ENCODE peak calls at places on chromosomes 4 and X, in nine cellular contexts. One of them, this sample, is unnamed.

GRCh38 chr4:76074468-76074867 is at the start of gene ART3:
- DNase-seq in GF-D8: no peak
- DNase-seq in ELF-1: no peak
- DNase-seq in GM13977: no peak
- DNase-seq in effector memory CD8-positive, alpha-beta T cell: no peak
- DNase-seq in mammary epithelial cell: no peak
- DNase-seq in fibroblast of lung: no peak
- DNase-seq in cardiac fibroblast: no peak
- DNase-seq in T1000: no peak
- DNase-seq in this sample: no peak

GRCh38 chrX:9317174-9317573 is 147.7 kb upstream of the TBL1X start:
- DNase-seq in GF-D8: no peak
- DNase-seq in ELF-1: no peak
- DNase-seq in GM13977: no peak
- DNase-seq in effector memory CD8-positive, alpha-beta T cell: no peak
- DNase-seq in mammary epithelial cell: no peak
- DNase-seq in fibroblast of lung: no peak
- DNase-seq in cardiac fibroblast: no peak
- DNase-seq in T1000: no peak
- DNase-seq in this sample: no peak

GRCh38 chrX:19577181-19577810 is 62.0 kb upstream of the MAP3K15 start:
- DNase-seq in GF-D8: no peak
- DNase-seq in ELF-1: no peak
- DNase-seq in GM13977: no peak
- DNase-seq in effector memory CD8-positive, alpha-beta T cell: no peak
- DNase-seq in mammary epithelial cell: no peak
- DNase-seq in fibroblast of lung: no peak
- DNase-seq in cardiac fibroblast: no peak
- DNase-seq in T1000: no peak
- DNase-seq in this sample: no peak

GRCh38 chr4:80931645-80932215 is 98.8 kb upstream of the BMP3 start:
- DNase-seq in GF-D8: no peak
- DNase-seq in ELF-1: no peak
- DNase-seq in GM13977: no peak
- DNase-seq in effector memory CD8-positive, alpha-beta T cell: no peak
- DNase-seq in mammary epithelial cell: no peak
- DNase-seq in fibroblast of lung: no peak
- DNase-seq in cardiac fibroblast: peak
- DNase-seq in T1000: no peak
- DNase-seq in this sample: no peak

GRCh38 chrX:24080670-24081069 is 25.9 kb downstream of the EIF2S3 start:
- DNase-seq in GF-D8: no peak
- DNase-seq in ELF-1: no peak
- DNase-seq in GM13977: peak
- DNase-seq in effector memory CD8-positive, alpha-beta T cell: no peak
- DNase-seq in mammary epithelial cell: no peak
- DNase-seq in fibroblast of lung: no peak
- DNase-seq in cardiac fibroblast: no peak
- DNase-seq in T1000: no peak
- DNase-seq in this sample: no peak

GRCh38 chr4:38917481-38918025 is 49.9 kb downstream of the FAM114A1 start:
- DNase-seq in GF-D8: no peak
- DNase-seq in ELF-1: no peak
- DNase-seq in GM13977: no peak
- DNase-seq in effector memory CD8-positive, alpha-beta T cell: no peak
- DNase-seq in mammary epithelial cell: no peak
- DNase-seq in fibroblast of lung: no peak
- DNase-seq in cardiac fibroblast: no peak
- DNase-seq in T1000: peak
- DNase-seq in this sample: no peak

GRCh38 chr4:8409271-8410065 is 31.1 kb downstream of the ACOX3 start:
- DNase-seq in GF-D8: no peak
- DNase-seq in ELF-1: no peak
- DNase-seq in GM13977: no peak
- DNase-seq in effector memory CD8-positive, alpha-beta T cell: peak
- DNase-seq in mammary epithelial cell: peak
- DNase-seq in fibroblast of lung: peak
- DNase-seq in cardiac fibroblast: peak
- DNase-seq in T1000: no peak
- DNase-seq in this sample: peak

GRCh38 chr4:52105276-52105675 is 54.2 kb downstream of the SPATA18 start:
- DNase-seq in GF-D8: no peak
- DNase-seq in ELF-1: no peak
- DNase-seq in GM13977: no peak
- DNase-seq in effector memory CD8-positive, alpha-beta T cell: no peak
- DNase-seq in mammary epithelial cell: no peak
- DNase-seq in fibroblast of lung: no peak
- DNase-seq in cardiac fibroblast: no peak
- DNase-seq in T1000: no peak
- DNase-seq in this sample: no peak

GRCh38 chrX:134374294-134374693 is 85.7 kb upstream of the HPRT1 start:
- DNase-seq in GF-D8: no peak
- DNase-seq in ELF-1: no peak
- DNase-seq in GM13977: no peak
- DNase-seq in effector memory CD8-positive, alpha-beta T cell: no peak
- DNase-seq in mammary epithelial cell: peak
- DNase-seq in fibroblast of lung: no peak
- DNase-seq in cardiac fibroblast: no peak
- DNase-seq in T1000: no peak
- DNase-seq in this sample: no peak

GRCh38 chrX:70034646-70035045 is 15.1 kb downstream of the AWAT2 start:
- DNase-seq in GF-D8: no peak
- DNase-seq in ELF-1: no peak
- DNase-seq in GM13977: no peak
- DNase-seq in effector memory CD8-positive, alpha-beta T cell: no peak
- DNase-seq in mammary epithelial cell: peak
- DNase-seq in fibroblast of lung: no peak
- DNase-seq in cardiac fibroblast: no peak
- DNase-seq in T1000: no peak
- DNase-seq in this sample: no peak

GRCh38 chrX:146224442-146224841 is 406.8 kb downstream of the SLITRK2 start:
- DNase-seq in GF-D8: no peak
- DNase-seq in ELF-1: peak
- DNase-seq in GM13977: no peak
- DNase-seq in effector memory CD8-positive, alpha-beta T cell: no peak
- DNase-seq in mammary epithelial cell: no peak
- DNase-seq in fibroblast of lung: no peak
- DNase-seq in cardiac fibroblast: no peak
- DNase-seq in T1000: no peak
- DNase-seq in this sample: no peak

GRCh38 chrX:153209347-153209746 is 30.3 kb downstream of the MAGEA1 start:
- DNase-seq in GF-D8: no peak
- DNase-seq in ELF-1: no peak
- DNase-seq in GM13977: no peak
- DNase-seq in effector memory CD8-positive, alpha-beta T cell: no peak
- DNase-seq in mammary epithelial cell: no peak
- DNase-seq in fibroblast of lung: peak
- DNase-seq in cardiac fibroblast: no peak
- DNase-seq in T1000: no peak
- DNase-seq in this sample: no peak

GRCh38 chr4:139686130-139686529 is 20.5 kb downstream of the MGST2 start:
- DNase-seq in GF-D8: no peak
- DNase-seq in ELF-1: no peak
- DNase-seq in GM13977: no peak
- DNase-seq in effector memory CD8-positive, alpha-beta T cell: no peak
- DNase-seq in mammary epithelial cell: no peak
- DNase-seq in fibroblast of lung: no peak
- DNase-seq in cardiac fibroblast: no peak
- DNase-seq in T1000: no peak
- DNase-seq in this sample: no peak

GRCh38 chrX:70313503-70313902 is 23.6 kb downstream of the KIF4A start:
- DNase-seq in GF-D8: no peak
- DNase-seq in ELF-1: no peak
- DNase-seq in GM13977: no peak
- DNase-seq in effector memory CD8-positive, alpha-beta T cell: no peak
- DNase-seq in mammary epithelial cell: no peak
- DNase-seq in fibroblast of lung: peak
- DNase-seq in cardiac fibroblast: peak
- DNase-seq in T1000: no peak
- DNase-seq in this sample: no peak

GRCh38 chr4:38160487-38161207 is 200.4 kb downstream of the PTTG2 start:
- DNase-seq in GF-D8: peak
- DNase-seq in ELF-1: peak
- DNase-seq in GM13977: peak
- DNase-seq in effector memory CD8-positive, alpha-beta T cell: no peak
- DNase-seq in mammary epithelial cell: peak
- DNase-seq in fibroblast of lung: peak
- DNase-seq in cardiac fibroblast: peak
- DNase-seq in T1000: peak
- DNase-seq in this sample: peak

GRCh38 chrX:30831082-30831481 is 58.0 kb downstream of the TAB3 start:
- DNase-seq in GF-D8: no peak
- DNase-seq in ELF-1: peak
- DNase-seq in GM13977: no peak
- DNase-seq in effector memory CD8-positive, alpha-beta T cell: no peak
- DNase-seq in mammary epithelial cell: no peak
- DNase-seq in fibroblast of lung: no peak
- DNase-seq in cardiac fibroblast: no peak
- DNase-seq in T1000: no peak
- DNase-seq in this sample: peak

GRCh38 chr4:185142911-185143595 is at the start of gene SLC25A4:
- DNase-seq in GF-D8: peak
- DNase-seq in ELF-1: peak
- DNase-seq in GM13977: peak
- DNase-seq in effector memory CD8-positive, alpha-beta T cell: peak
- DNase-seq in mammary epithelial cell: peak
- DNase-seq in fibroblast of lung: peak
- DNase-seq in cardiac fibroblast: peak
- DNase-seq in T1000: peak
- DNase-seq in this sample: peak

GRCh38 chr4:148874331-148874730 is 432.1 kb upstream of the NR3C2 start:
- DNase-seq in GF-D8: no peak
- DNase-seq in ELF-1: peak
- DNase-seq in GM13977: no peak
- DNase-seq in effector memory CD8-positive, alpha-beta T cell: no peak
- DNase-seq in mammary epithelial cell: no peak
- DNase-seq in fibroblast of lung: no peak
- DNase-seq in cardiac fibroblast: no peak
- DNase-seq in T1000: no peak
- DNase-seq in this sample: no peak

GRCh38 chr4:113256946-113257345 is 207.5 kb downstream of the ANK2 start:
- DNase-seq in GF-D8: no peak
- DNase-seq in ELF-1: no peak
- DNase-seq in GM13977: no peak
- DNase-seq in effector memory CD8-positive, alpha-beta T cell: no peak
- DNase-seq in mammary epithelial cell: peak
- DNase-seq in fibroblast of lung: peak
- DNase-seq in cardiac fibroblast: peak
- DNase-seq in T1000: no peak
- DNase-seq in this sample: no peak

GRCh38 chrX:11446331-11446730 is 153.1 kb downstream of the AMELX start:
- DNase-seq in GF-D8: no peak
- DNase-seq in ELF-1: no peak
- DNase-seq in GM13977: no peak
- DNase-seq in effector memory CD8-positive, alpha-beta T cell: no peak
- DNase-seq in mammary epithelial cell: no peak
- DNase-seq in fibroblast of lung: peak
- DNase-seq in cardiac fibroblast: peak
- DNase-seq in T1000: no peak
- DNase-seq in this sample: no peak

GRCh38 chrX:39613508-39613921 is 484.2 kb downstream of the BCOR start:
- DNase-seq in GF-D8: no peak
- DNase-seq in ELF-1: peak
- DNase-seq in GM13977: peak
- DNase-seq in effector memory CD8-positive, alpha-beta T cell: no peak
- DNase-seq in mammary epithelial cell: peak
- DNase-seq in fibroblast of lung: no peak
- DNase-seq in cardiac fibroblast: peak
- DNase-seq in T1000: peak
- DNase-seq in this sample: peak

GRCh38 chrX:7091923-7092322 is 55.6 kb upstream of the STS start:
- DNase-seq in GF-D8: no peak
- DNase-seq in ELF-1: no peak
- DNase-seq in GM13977: no peak
- DNase-seq in effector memory CD8-positive, alpha-beta T cell: no peak
- DNase-seq in mammary epithelial cell: no peak
- DNase-seq in fibroblast of lung: no peak
- DNase-seq in cardiac fibroblast: no peak
- DNase-seq in T1000: no peak
- DNase-seq in this sample: no peak

GRCh38 chr4:96102541-96103018 is 262.7 kb downstream of the PDHA2 start:
- DNase-seq in GF-D8: no peak
- DNase-seq in ELF-1: no peak
- DNase-seq in GM13977: no peak
- DNase-seq in effector memory CD8-positive, alpha-beta T cell: no peak
- DNase-seq in mammary epithelial cell: peak
- DNase-seq in fibroblast of lung: peak
- DNase-seq in cardiac fibroblast: peak
- DNase-seq in T1000: no peak
- DNase-seq in this sample: no peak

GRCh38 chrX:63784902-63785692 is at the start of gene ARHGEF9:
- DNase-seq in GF-D8: no peak
- DNase-seq in ELF-1: peak
- DNase-seq in GM13977: no peak
- DNase-seq in effector memory CD8-positive, alpha-beta T cell: no peak
- DNase-seq in mammary epithelial cell: no peak
- DNase-seq in fibroblast of lung: peak
- DNase-seq in cardiac fibroblast: peak
- DNase-seq in T1000: no peak
- DNase-seq in this sample: no peak

GRCh38 chrX:53882331-53882730 is 161.9 kb downstream of the PHF8 start:
- DNase-seq in GF-D8: no peak
- DNase-seq in ELF-1: peak
- DNase-seq in GM13977: no peak
- DNase-seq in effector memory CD8-positive, alpha-beta T cell: no peak
- DNase-seq in mammary epithelial cell: no peak
- DNase-seq in fibroblast of lung: peak
- DNase-seq in cardiac fibroblast: peak
- DNase-seq in T1000: no peak
- DNase-seq in this sample: no peak

GRCh38 chr4:156889616-156890594 is 81.7 kb downstream of the PDGFC start:
- DNase-seq in GF-D8: no peak
- DNase-seq in ELF-1: no peak
- DNase-seq in GM13977: no peak
- DNase-seq in effector memory CD8-positive, alpha-beta T cell: no peak
- DNase-seq in mammary epithelial cell: peak
- DNase-seq in fibroblast of lung: peak
- DNase-seq in cardiac fibroblast: peak
- DNase-seq in T1000: no peak
- DNase-seq in this sample: no peak

GRCh38 chr4:81195475-81195874 is 19.5 kb downstream of the PRKG2 start:
- DNase-seq in GF-D8: no peak
- DNase-seq in ELF-1: no peak
- DNase-seq in GM13977: no peak
- DNase-seq in effector memory CD8-positive, alpha-beta T cell: no peak
- DNase-seq in mammary epithelial cell: no peak
- DNase-seq in fibroblast of lung: no peak
- DNase-seq in cardiac fibroblast: no peak
- DNase-seq in T1000: no peak
- DNase-seq in this sample: no peak

GRCh38 chr4:149113804-149114430 is 671.7 kb upstream of the NR3C2 start:
- DNase-seq in GF-D8: no peak
- DNase-seq in ELF-1: no peak
- DNase-seq in GM13977: no peak
- DNase-seq in effector memory CD8-positive, alpha-beta T cell: no peak
- DNase-seq in mammary epithelial cell: peak
- DNase-seq in fibroblast of lung: peak
- DNase-seq in cardiac fibroblast: peak
- DNase-seq in T1000: no peak
- DNase-seq in this sample: no peak

GRCh38 chr4:3773552-3774001 is 7.4 kb downstream of the ADRA2C start:
- DNase-seq in GF-D8: no peak
- DNase-seq in ELF-1: no peak
- DNase-seq in GM13977: no peak
- DNase-seq in effector memory CD8-positive, alpha-beta T cell: no peak
- DNase-seq in mammary epithelial cell: no peak
- DNase-seq in fibroblast of lung: no peak
- DNase-seq in cardiac fibroblast: no peak
- DNase-seq in T1000: no peak
- DNase-seq in this sample: no peak

GRCh38 chrX:39296472-39296871 is 495.2 kb downstream of the MID1IP1 start:
- DNase-seq in GF-D8: no peak
- DNase-seq in ELF-1: no peak
- DNase-seq in GM13977: no peak
- DNase-seq in effector memory CD8-positive, alpha-beta T cell: no peak
- DNase-seq in mammary epithelial cell: no peak
- DNase-seq in fibroblast of lung: no peak
- DNase-seq in cardiac fibroblast: no peak
- DNase-seq in T1000: no peak
- DNase-seq in this sample: no peak

GRCh38 chr4:125702406-125702805 is 387.7 kb downstream of the FAT4 start:
- DNase-seq in GF-D8: no peak
- DNase-seq in ELF-1: no peak
- DNase-seq in GM13977: no peak
- DNase-seq in effector memory CD8-positive, alpha-beta T cell: no peak
- DNase-seq in mammary epithelial cell: no peak
- DNase-seq in fibroblast of lung: no peak
- DNase-seq in cardiac fibroblast: no peak
- DNase-seq in T1000: no peak
- DNase-seq in this sample: no peak

This sample was measured in activated naive CD8-positive, alpha-beta T cell treated with anti-CD3 and anti-CD28 coated beads, Interleukin-2, amount 50 U/mL, for 24 hours.